ENCODE peak calls at places on chromosomes 3 and 15, in five cellular contexts. W is Caki2, P is PC-3, T is adipocyte, Y is cardiac muscle cell. J is an unnamed sample.

GRCh38 chr3:52146189-52146588 is 8.0 kb downstream of the POC1A start:
- DNase-seq in Y (no peak), P (no peak), T (no peak), W (no peak), J (no peak)

GRCh38 chr3:182116386-182116785 is 404.7 kb downstream of the SOX2 start:
- DNase-seq in Y (no peak), W (no peak), T (no peak), P (no peak), J (no peak)

GRCh38 chr15:60859996-60860494 is 369.1 kb downstream of the RORA start:
- DNase-seq in Y (no peak), W (no peak), T (no peak), P (no peak), J (peak; percentile 56)

GRCh38 chr3:104952587-104952986 is 414.1 kb upstream of the ALCAM start:
- DNase-seq in Y (no peak), T (peak; percentile 82), P (peak; percentile 94), W (peak; percentile 88), J (peak; percentile 98)

GRCh38 chr15:48266029-48266428 is 59.9 kb downstream of the SLC12A1 start:
- DNase-seq in P (peak; percentile 6), W (no peak), T (no peak), Y (no peak), J (peak; percentile 3)

GRCh38 chr15:38201714-38202113 is 50.9 kb upstream of the SPRED1 start:
- DNase-seq in W (no peak), Y (no peak), P (no peak), T (no peak), J (no peak)

GRCh38 chr3:183811638-183812037 is 13.7 kb downstream of the MAP6D1 start:
- DNase-seq in Y (no peak), P (no peak), W (no peak), T (no peak), J (no peak)

GRCh38 chr3:148532326-148532725 is 165.4 kb upstream of the AGTR1 start:
- DNase-seq in Y (no peak), T (no peak), P (no peak), W (no peak), J (peak; percentile 6)

GRCh38 chr3:126005951-126006350 is 37.0 kb downstream of the ROPN1B start:
- DNase-seq in W (no peak), T (peak; percentile 36), P (peak; percentile 3), Y (peak; percentile 59), J (peak; percentile 92)

GRCh38 chr3:121232309-121233225 is 313.2 kb downstream of the POLQ start:
- DNase-seq in P (no peak), T (no peak), Y (no peak), W (no peak), J (no peak)

GRCh38 chr3:132926098-132926497 is 112.1 kb upstream of the TMEM108 start:
- DNase-seq in Y (no peak), T (no peak), W (no peak), P (no peak), J (no peak)

GRCh38 chr15:40523611-40524010 is 41.2 kb downstream of the CCDC32 start:
- DNase-seq in T (no peak), P (no peak), W (no peak), Y (no peak), J (no peak)

GRCh38 chr3:66452247-66453040 is 48.4 kb downstream of the LRIG1 start:
- DNase-seq in Y (no peak), W (no peak), P (no peak), T (no peak), J (no peak)

GRCh38 chr3:29226709-29227108 is 54.2 kb upstream of the RBMS3 start:
- DNase-seq in P (no peak), T (no peak), W (no peak), Y (no peak), J (peak; percentile 51)

GRCh38 chr15:22227961-22228762 is 147.8 kb downstream of the OR4M2 start:
- DNase-seq in P (no peak), Y (no peak), T (no peak), W (no peak), J (no peak)

GRCh38 chr3:54123538-54124196 is 1.3 kb downstream of the CACNA2D3 start:
- DNase-seq in T (peak; percentile 1), Y (peak; percentile 11), P (no peak), W (no peak), J (peak; percentile 11)

GRCh38 chr3:94081880-94082279 is 19.0 kb downstream of the NSUN3 start:
- DNase-seq in T (no peak), W (no peak), Y (no peak), P (no peak), J (no peak)

GRCh38 chr3:141737108-141737507 is 990 bp upstream of the RNF7 start:
- DNase-seq in W (no peak), Y (no peak), P (no peak), T (no peak), J (no peak)

GRCh38 chr3:38580450-38581382 is 68.8 kb downstream of the SCN5A start:
- DNase-seq in W (no peak), Y (peak; percentile 20), P (no peak), T (no peak), J (no peak)

GRCh38 chr15:67415186-67415585 is 105.7 kb upstream of the C15orf61 start:
- DNase-seq in Y (no peak), W (peak; percentile 45), P (no peak), T (no peak), J (no peak)

GRCh38 chr3:186609247-186609868 is 3.5 kb upstream of the AHSG start:
- DNase-seq in Y (no peak), P (peak; percentile 61), T (no peak), W (peak; percentile 23), J (peak; percentile 25)

GRCh38 chr3:197155039-197155438 is 125.4 kb upstream of the MELTF start:
- DNase-seq in Y (no peak), P (no peak), T (no peak), W (no peak), J (no peak)

GRCh38 chr3:152084441-152084840 is 184.3 kb upstream of the MBNL1 start:
- DNase-seq in Y (no peak), W (no peak), P (no peak), T (no peak), J (no peak)

GRCh38 chr3:160006282-160007163 is 17.9 kb downstream of the IL12A start:
- DNase-seq in P (peak; percentile 84), Y (peak; percentile 65), W (peak; percentile 81), T (peak; percentile 87), J (peak; percentile 79)

GRCh38 chr3:156576887-156577427 is 22.0 kb upstream of the SSR3 start:
- DNase-seq in Y (no peak), P (no peak), W (no peak), T (no peak), J (peak; percentile 16)

GRCh38 chr3:169771651-169772529 is 1.3 kb upstream of the MYNN start:
- DNase-seq in T (peak; percentile 88), Y (peak; percentile 75), P (peak; percentile 91), W (peak; percentile 91), J (peak; percentile 80)

GRCh38 chr15:73264881-73265280 is 103.9 kb downstream of the HCN4 start:
- DNase-seq in P (no peak), W (no peak), Y (no peak), T (no peak), J (no peak)

J was measured in EH.